ENCODE peak calls at places on chromosomes 13 and 19, in seven cellular contexts. T is HTR-8/SVneo; L is foreskin fibroblast; U is DMS153; E is ELR; Z is frontal cortex; P is activated naive CD8-positive, alpha-beta T cell treated with anti-CD3 and anti-CD28 coated beads, Interleukin-2, amount 50 U/mL, for 24 hours. R is an unnamed sample.

GRCh38 chr13:37651891-37652290 is 53.3 kb upstream of the POSTN start:
- DNase-seq in T (no peak), L (peak), U (no peak), E (peak), Z (no peak), P (no peak), R (no peak)

GRCh38 chr13:62997038-62997619 is 1581.5 kb upstream of the PCDH20 start:
- DNase-seq in T (no peak), L (no peak), U (no peak), E (no peak), Z (no peak), P (no peak), R (no peak)

GRCh38 chr13:41054212-41054877 is 7.0 kb upstream of the WBP4 start:
- DNase-seq in T (peak), L (peak), U (peak), E (peak), Z (no peak), P (peak), R (no peak)

GRCh38 chr19:8517551-8518442 is 3.8 kb upstream of the ZNF414 start:
- DNase-seq in T (no peak), L (peak), U (no peak), E (peak), Z (no peak), P (no peak), R (no peak)

GRCh38 chr13:32676242-32676641 is 90.0 kb downstream of the PDS5B start:
- DNase-seq in T (no peak), L (no peak), U (no peak), E (peak), Z (no peak), P (no peak), R (no peak)

GRCh38 chr13:85828094-85828684 is 29.0 kb upstream of the SLITRK6 start:
- DNase-seq in T (peak), L (peak), U (no peak), E (peak), Z (no peak), P (no peak), R (no peak)

GRCh38 chr19:49391581-49392399 is 3.7 kb downstream of the KASH5 start:
- DNase-seq in T (peak), L (peak), U (peak), E (peak), Z (peak), P (peak), R (no peak)

GRCh38 chr13:80591978-80592377 is 251.1 kb upstream of the SPRY2 start:
- DNase-seq in T (no peak), L (no peak), U (peak), E (no peak), Z (no peak), P (no peak), R (no peak)

GRCh38 chr13:77896536-77896935 is 22.1 kb downstream of the EDNRB start:
- DNase-seq in T (no peak), L (peak), U (no peak), E (peak), Z (no peak), P (no peak), R (no peak)

GRCh38 chr19:44003461-44004134 is 841 bp downstream of the ZNF230 start:
- DNase-seq in T (peak), L (peak), U (no peak), E (peak), Z (peak), P (peak), R (peak)

GRCh38 chr19:3120611-3121231 is 15.1 kb upstream of the GNA15 start:
- DNase-seq in T (no peak), L (no peak), U (no peak), E (no peak), Z (no peak), P (no peak), R (no peak)

GRCh38 chr19:56476671-56477428 is at the start of gene ZNF667:
- DNase-seq in T (peak), L (peak), U (no peak), E (peak), Z (peak), P (peak), R (no peak)

GRCh38 chr13:99355267-99356215 is 48.3 kb upstream of the GPR183 start:
- DNase-seq in T (no peak), L (no peak), U (no peak), E (no peak), Z (no peak), P (no peak), R (peak)